ENCODE peak calls at places on chromosomes 1 and 21, in four cellular contexts. C is H1, F is HepG2, W is K562. X is an unnamed sample.

GRCh38 chr1:233442392-233442791 is 114.9 kb downstream of the MAP3K21 start:
- DNase-seq in C (no peak), W (no peak), F (no peak), X (no peak)

GRCh38 chr1:62561306-62561705 is 36.0 kb upstream of the ANGPTL3 start:
- DNase-seq in W (no peak), C (no peak), F (no peak), X (no peak)

GRCh38 chr1:217892750-217893149 is 261.6 kb downstream of the SPATA17 start:
- DNase-seq in F (no peak), C (no peak), W (no peak), X (no peak)

GRCh38 chr21:45513003-45513706 is 29.1 kb downstream of the SLC19A1 start:
- DNase-seq in C (no peak), W (no peak), F (no peak), X (no peak)

GRCh38 chr1:54803761-54804470 is 2.8 kb upstream of the TTC22 start:
- DNase-seq in W (no peak), C (no peak), F (no peak), X (no peak)

GRCh38 chr1:214429951-214430742 is 121.3 kb downstream of the PTPN14 start:
- DNase-seq in W (no peak), C (no peak), F (no peak), X (no peak)

GRCh38 chr1:226293553-226293920 is 15.4 kb downstream of the LIN9 start:
- DNase-seq in F (no peak), C (no peak), W (no peak), X (no peak)

GRCh38 chr1:107138166-107138565 is 2.7 kb upstream of the NTNG1 start:
- DNase-seq in C (no peak), W (no peak), F (no peak), X (no peak)

GRCh38 chr1:233465745-233466343 is 138.3 kb downstream of the MAP3K21 start:
- DNase-seq in F (no peak), W (no peak), C (no peak), X (no peak)

GRCh38 chr1:15639262-15639661 is 22.0 kb downstream of the DDI2 start:
- DNase-seq in F (no peak), W (no peak), C (no peak), X (no peak)

GRCh38 chr1:36816348-36816747 is 218.0 kb downstream of the GRIK3 start:
- DNase-seq in F (no peak), C (no peak), W (no peak), X (no peak)

GRCh38 chr1:58929667-58930325 is 145.9 kb upstream of the JUN start:
- DNase-seq in C (no peak), W (peak; percentile 57), F (no peak), X (no peak)

GRCh38 chr1:233327938-233328660 is 575 bp downstream of the MAP3K21 start:
- DNase-seq in F (no peak), W (peak; percentile 38), C (no peak), X (peak; percentile 10)

GRCh38 chr1:206708058-206708457 is 23.4 kb downstream of the MAPKAPK2 start:
- DNase-seq in F (peak; percentile 32), C (no peak), W (no peak), X (peak; percentile 21)

GRCh38 chr1:41317356-41317755 is 43.9 kb upstream of the FOXO6 start:
- DNase-seq in F (no peak), C (no peak), W (no peak), X (no peak)

GRCh38 chr1:50023292-50024159 is at the start of gene AGBL4:
- DNase-seq in W (peak; percentile 66), C (no peak), F (no peak), X (peak; percentile 5)

GRCh38 chr1:94324168-94324544 is 86.8 kb upstream of the ARHGAP29 start:
- DNase-seq in W (no peak), F (no peak), C (no peak), X (peak; percentile 80)

GRCh38 chr1:168141986-168142385 is 5.3 kb upstream of the GPR161 start:
- DNase-seq in W (no peak), C (no peak), F (peak; percentile 6), X (no peak)

GRCh38 chr1:197399691-197400521 is 131.9 kb downstream of the CRB1 start:
- DNase-seq in F (peak; percentile 59), C (no peak), W (peak; percentile 35), X (peak; percentile 60)

GRCh38 chr1:40258445-40258769 is 371 bp downstream of the ZMPSTE24 start:
- DNase-seq in F (peak; percentile 3), W (no peak), C (no peak), X (peak; percentile 62)

GRCh38 chr1:245091818-245092637 is 62.8 kb upstream of the KIF26B start:
- DNase-seq in W (peak; percentile 36), F (peak; percentile 84), C (no peak), X (peak; percentile 99)

GRCh38 chr21:46189959-46190490 is 5.8 kb upstream of the SPATC1L start:
- DNase-seq in W (no peak), F (no peak), C (no peak), X (no peak)

GRCh38 chr1:6184083-6184783 is 4.1 kb upstream of the CHD5 start:
- DNase-seq in F (no peak), W (no peak), C (no peak), X (no peak)

GRCh38 chr1:229136817-229137216 is 134.1 kb upstream of the RAB4A start:
- DNase-seq in F (no peak), C (no peak), W (no peak), X (no peak)

GRCh38 chr1:245322673-245323072 is 167.9 kb downstream of the KIF26B start:
- DNase-seq in W (no peak), C (no peak), F (no peak), X (no peak)

GRCh38 chr1:29332204-29332603 is 95.9 kb downstream of the PTPRU start:
- DNase-seq in W (peak; percentile 61), F (peak; percentile 59), C (peak; percentile 49), X (peak; percentile 22)

DNA sequence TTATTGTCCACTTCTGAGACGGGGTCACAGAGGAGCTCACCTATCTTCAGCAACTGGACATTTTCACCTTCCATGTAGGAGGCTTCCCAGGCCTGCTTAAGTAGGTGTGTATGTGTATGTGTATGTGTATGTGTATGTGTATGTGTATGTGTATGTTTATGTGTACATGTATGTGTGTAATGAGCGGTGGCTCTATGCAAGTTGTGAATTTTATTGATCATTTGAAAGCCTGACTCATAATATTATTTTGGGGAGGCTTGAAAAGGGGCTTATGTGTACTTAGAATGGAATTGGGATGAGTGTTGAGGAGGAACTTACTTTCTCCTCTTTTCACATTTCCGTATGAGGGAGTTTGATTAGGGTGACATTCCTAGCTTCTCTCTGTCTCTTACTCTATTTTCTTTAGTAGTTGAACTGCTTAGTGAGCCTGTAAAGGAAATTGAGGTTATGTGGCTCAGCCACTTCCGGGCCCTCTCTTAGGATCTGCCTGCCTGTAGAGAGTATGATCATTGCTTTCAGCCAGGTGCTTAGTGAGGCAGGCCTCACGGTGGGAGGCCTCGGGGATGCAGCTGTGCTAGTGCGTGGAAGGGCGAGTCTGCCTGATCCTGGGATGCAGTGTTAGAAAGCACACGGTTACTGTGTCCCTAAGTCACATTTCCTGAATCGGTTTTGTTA is 61.0 kb downstream of the IER5 start:
- DNase-seq in W (no peak), C (no peak), F (no peak), X (no peak)
- TF ChIP-seq JUN in W (no peak), C (no peak), F (no peak), X (no peak)

GRCh38 chr1:102434421-102434820 is 437.7 kb upstream of the OLFM3 start:
- DNase-seq in C (peak; percentile 1), F (peak; percentile 52), W (peak; percentile 2), X (peak; percentile 11)

GRCh38 chr1:102431253-102431652 is 434.5 kb upstream of the OLFM3 start:
- DNase-seq in C (no peak), F (no peak), W (no peak), X (no peak)

GRCh38 chr1:102435483-102435882 is 438.8 kb upstream of the OLFM3 start:
- DNase-seq in F (no peak), C (no peak), W (no peak), X (no peak)
- H3K9me3 ChIP-seq in F (peaks cover 7% of the 10 kb centered on the region), C (no peaks in the 10 kb centered on the region), W (no peaks in the 10 kb centered on the region), X (no peaks in the 10 kb centered on the region)

GRCh38 chr1:147245586-147246021 is 3.1 kb downstream of the CHD1L start:
- DNase-seq in C (no peak), F (no peak), W (peak; percentile 27), X (no peak)

GRCh38 chr1:147246044-147246690 is 3.7 kb downstream of the CHD1L start:
- DNase-seq in C (no peak), W (no peak), F (no peak), X (no peak)

GRCh38 chr1:147247656-147248238 is 5.3 kb downstream of the CHD1L start:
- DNase-seq in F (peak; percentile 60), C (no peak), W (no peak), X (no peak)

GRCh38 chr1:147245129-147245528 is 2.6 kb downstream of the CHD1L start:
- DNase-seq in F (no peak), W (peak; percentile 50), C (no peak), X (no peak)

GRCh38 chr1:147246910-147247655 is 4.6 kb downstream of the CHD1L start:
- DNase-seq in W (no peak), C (no peak), F (no peak), X (no peak)
- H3K9ac ChIP-seq in W (peak overlapping the region; percentile 31), C (no peak overlapping the region), F (no peak overlapping the region), X (no peak overlapping the region)

GRCh38 chr1:21077085-21077484 is 99.6 kb downstream of the EIF4G3 start:
- DNase-seq in F (no peak), C (no peak), W (no peak), X (peak; percentile 77)
- TF ChIP-seq JUN in F (no peak), C (no peak), W (no peak), X (peak; percentile 30)

DNA sequence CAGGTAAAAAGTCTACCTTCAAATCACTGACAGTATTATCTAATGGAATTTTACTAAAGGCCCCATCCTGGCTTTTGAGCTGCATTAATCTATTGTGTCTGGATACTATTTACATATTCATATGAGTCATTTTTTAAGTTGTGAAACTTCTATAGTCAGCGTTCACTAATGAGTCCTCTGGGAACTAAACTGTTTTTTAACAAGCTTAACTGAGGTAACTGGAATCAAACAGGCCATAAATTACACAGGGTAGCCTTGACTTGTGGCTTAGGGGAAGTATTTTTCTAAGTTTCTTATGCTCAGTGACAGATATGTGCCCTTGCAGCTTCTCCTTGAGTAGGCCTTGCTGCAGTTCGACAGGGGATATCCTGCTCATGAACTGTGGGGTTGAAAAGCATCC is 68.8 kb downstream of the JMJD4 start:
- DNase-seq in C (no peak), F (no peak), W (no peak), X (no peak)
- H3K9me3 ChIP-seq in C (peaks cover 70% of the 10 kb centered on the region), F (peaks cover 97% of the 10 kb centered on the region), W (peaks cover 6% of the 10 kb centered on the region), X (peaks cover 9% of the 10 kb centered on the region)

GRCh38 chr1:9066945-9067807 is 2.3 kb downstream of the SLC2A5 start:
- DNase-seq in C (no peak), W (no peak), F (peak; percentile 31), X (peak; percentile 68)
- H3K9ac ChIP-seq in C (no peak overlapping the region), W (no peak overlapping the region), F (no peak overlapping the region), X (no peak overlapping the region)

GRCh38 chr1:118863688-118864087 is 124.5 kb downstream of the TBX15 start:
- DNase-seq in F (no peak), C (no peak), W (no peak), X (no peak)
- TF ChIP-seq JUN in F (no peak), C (no peak), W (no peak), X (no peak)